ENCODE peak calls at places on chromosomes 7 and 10, in four cellular contexts. One of them, this sample, is unnamed.

GRCh38 chr7:22251906-22252495 is 105.0 kb downstream of the RAPGEF5 start:
- DNase-seq in lower lobe of right lung: no peak
- DNase-seq in WTC11: no peak
- DNase-seq in A549: no peak
- DNase-seq in this sample: no peak

GRCh38 chr7:25093268-25093802 is 31.7 kb downstream of the CYCS start:
- DNase-seq in WTC11: peak
- DNase-seq in lower lobe of right lung: peak
- DNase-seq in A549: peak
- DNase-seq in this sample: peak

GRCh38 chr7:148031019-148031418 is 559.5 kb upstream of the C7orf33 start:
- DNase-seq in A549: no peak
- DNase-seq in WTC11: no peak
- DNase-seq in lower lobe of right lung: no peak
- DNase-seq in this sample: no peak

GRCh38 chr7:29924006-29924405 is 65.6 kb downstream of the SCRN1 start:
- DNase-seq in WTC11: no peak
- DNase-seq in A549: no peak
- DNase-seq in lower lobe of right lung: no peak
- DNase-seq in this sample: no peak

GRCh38 chr7:110592557-110592956 is 498.4 kb upstream of the LRRN3 start:
- DNase-seq in A549: no peak
- DNase-seq in lower lobe of right lung: no peak
- DNase-seq in WTC11: no peak
- DNase-seq in this sample: no peak

GRCh38 chr10:47278152-47278473 is 21.9 kb upstream of the GDF10 start:
- DNase-seq in A549: no peak
- DNase-seq in lower lobe of right lung: no peak
- DNase-seq in WTC11: no peak
- DNase-seq in this sample: no peak

GRCh38 chr7:105691692-105692564 is 110.6 kb upstream of the EFCAB10 start:
- DNase-seq in WTC11: peak
- DNase-seq in A549: no peak
- DNase-seq in lower lobe of right lung: peak
- DNase-seq in this sample: no peak

GRCh38 chr10:24958701-24959392 is 6.4 kb upstream of the PRTFDC1 start:
- DNase-seq in lower lobe of right lung: no peak
- DNase-seq in WTC11: no peak
- DNase-seq in A549: no peak
- DNase-seq in this sample: no peak

GRCh38 chr7:93736970-93737369 is 153.6 kb downstream of the TFPI2 start:
- DNase-seq in WTC11: no peak
- DNase-seq in lower lobe of right lung: no peak
- DNase-seq in A549: no peak
- DNase-seq in this sample: no peak

GRCh38 chr7:134783294-134784069 is 4.0 kb downstream of the CALD1 start:
- DNase-seq in A549: no peak
- DNase-seq in WTC11: no peak
- DNase-seq in lower lobe of right lung: no peak
- DNase-seq in this sample: no peak

GRCh38 chr10:13099666-13100348 is at the start of gene OPTN:
- DNase-seq in lower lobe of right lung: peak
- DNase-seq in WTC11: peak
- DNase-seq in A549: peak
- DNase-seq in this sample: peak

GRCh38 chr10:76874151-76874550 is 763.5 kb downstream of the KCNMA1 start:
- DNase-seq in A549: no peak
- DNase-seq in lower lobe of right lung: no peak
- DNase-seq in WTC11: no peak
- DNase-seq in this sample: no peak

GRCh38 chr10:103850572-103850895 is 4.8 kb downstream of the SH3PXD2A start:
- DNase-seq in A549: no peak
- DNase-seq in WTC11: no peak
- DNase-seq in lower lobe of right lung: no peak
- DNase-seq in this sample: no peak

GRCh38 chr10:43683451-43684197 is 34.9 kb upstream of the ZNF32 start:
- DNase-seq in WTC11: peak
- DNase-seq in lower lobe of right lung: no peak
- DNase-seq in A549: peak
- DNase-seq in this sample: peak

GRCh38 chr7:100665168-100665567 is 8.4 kb upstream of the GNB2 start:
- DNase-seq in lower lobe of right lung: no peak
- DNase-seq in A549: no peak
- DNase-seq in WTC11: no peak
- DNase-seq in this sample: no peak

GRCh38 chr7:87435546-87435945 is 39.9 kb downstream of the ABCB4 start:
- DNase-seq in WTC11: no peak
- DNase-seq in lower lobe of right lung: no peak
- DNase-seq in A549: no peak
- DNase-seq in this sample: no peak

GRCh38 chr10:2146079-2146478 is 408.8 kb upstream of the ADARB2 start:
- DNase-seq in WTC11: no peak
- DNase-seq in A549: no peak
- DNase-seq in lower lobe of right lung: no peak
- DNase-seq in this sample: no peak

GRCh38 chr10:79129361-79129997 is 60.7 kb downstream of the ZMIZ1 start:
- DNase-seq in A549: no peak
- DNase-seq in WTC11: peak
- DNase-seq in lower lobe of right lung: no peak
- DNase-seq in this sample: peak

GRCh38 chr10:24533981-24534380 is 189.7 kb downstream of the ARHGAP21 start:
- DNase-seq in lower lobe of right lung: no peak
- DNase-seq in A549: no peak
- DNase-seq in WTC11: no peak
- DNase-seq in this sample: no peak

GRCh38 chr7:24721378-24722030 is 35.8 kb downstream of the GSDME start:
- DNase-seq in lower lobe of right lung: no peak
- DNase-seq in WTC11: no peak
- DNase-seq in A549: peak
- DNase-seq in this sample: no peak

GRCh38 chr10:130363899-130364298 is 227.7 kb downstream of the GLRX3 start:
- DNase-seq in WTC11: no peak
- DNase-seq in A549: no peak
- DNase-seq in lower lobe of right lung: no peak
- DNase-seq in this sample: no peak

GRCh38 chr10:44924261-44925040 is 13.3 kb downstream of the TMEM72 start:
- DNase-seq in lower lobe of right lung: no peak
- DNase-seq in A549: no peak
- DNase-seq in WTC11: no peak
- DNase-seq in this sample: no peak

GRCh38 chr7:107291434-107291833 is 122.6 kb downstream of the HBP1 start:
- DNase-seq in A549: no peak
- DNase-seq in WTC11: no peak
- DNase-seq in lower lobe of right lung: no peak
- DNase-seq in this sample: no peak

GRCh38 chr7:76247938-76248337 is 46.2 kb downstream of the SRRM3 start:
- DNase-seq in A549: no peak
- DNase-seq in WTC11: no peak
- DNase-seq in lower lobe of right lung: no peak
- DNase-seq in this sample: no peak

GRCh38 chr10:34814228-34815173 is 595 bp downstream of the PARD3 start:
- DNase-seq in A549: peak
- DNase-seq in lower lobe of right lung: no peak
- DNase-seq in WTC11: peak
- DNase-seq in this sample: peak

GRCh38 chr7:85464042-85464651 is 277.3 kb upstream of the SEMA3D start:
- DNase-seq in lower lobe of right lung: no peak
- DNase-seq in A549: no peak
- DNase-seq in WTC11: no peak
- DNase-seq in this sample: no peak

GRCh38 chr7:138943061-138943460 is 38.1 kb downstream of the KIAA1549 start:
- DNase-seq in A549: no peak
- DNase-seq in WTC11: no peak
- DNase-seq in lower lobe of right lung: no peak
- DNase-seq in this sample: no peak

GRCh38 chr10:85995791-85996190 is 370.8 kb downstream of the GRID1 start:
- DNase-seq in WTC11: peak
- DNase-seq in lower lobe of right lung: no peak
- DNase-seq in A549: peak
- DNase-seq in this sample: peak

GRCh38 chr10:110681023-110681681 is 37.0 kb downstream of the RBM20 start:
- DNase-seq in lower lobe of right lung: no peak
- DNase-seq in WTC11: peak
- DNase-seq in A549: peak
- DNase-seq in this sample: peak

GRCh38 chr10:15791816-15792524 is 68.3 kb downstream of the MINDY3 start:
- DNase-seq in A549: no peak
- DNase-seq in lower lobe of right lung: no peak
- DNase-seq in WTC11: no peak
- DNase-seq in this sample: no peak

GRCh38 chr7:92255308-92255707 is 9.5 kb downstream of the ANKIB1 start:
- DNase-seq in lower lobe of right lung: no peak
- DNase-seq in WTC11: no peak
- DNase-seq in A549: no peak
- DNase-seq in this sample: no peak

GRCh38 chr10:124323145-124323725 is 95.5 kb downstream of the OAT start:
- DNase-seq in A549: peak
- DNase-seq in lower lobe of right lung: no peak
- DNase-seq in WTC11: no peak
- DNase-seq in this sample: no peak

GRCh38 chr7:136198168-136198567 is 221.0 kb upstream of the MTPN start:
- DNase-seq in lower lobe of right lung: no peak
- DNase-seq in A549: no peak
- DNase-seq in WTC11: no peak
- DNase-seq in this sample: no peak

GRCh38 chr7:973312-973711 is 2.0 kb downstream of the COX19 start:
- DNase-seq in A549: no peak
- DNase-seq in lower lobe of right lung: no peak
- DNase-seq in WTC11: no peak
- DNase-seq in this sample: no peak

GRCh38 chr7:137316643-137317042 is 26.9 kb downstream of the PTN start:
- DNase-seq in WTC11: no peak
- DNase-seq in A549: no peak
- DNase-seq in lower lobe of right lung: no peak
- DNase-seq in this sample: no peak

GRCh38 chr7:141221007-141221612 is 147.2 kb downstream of the TMEM178B start:
- DNase-seq in WTC11: no peak
- DNase-seq in A549: peak
- DNase-seq in lower lobe of right lung: no peak
- DNase-seq in this sample: peak

GRCh38 chr7:6299774-6300173 is 27.4 kb upstream of the CYTH3 start:
- DNase-seq in lower lobe of right lung: no peak
- DNase-seq in A549: no peak
- DNase-seq in WTC11: no peak
- DNase-seq in this sample: no peak

GRCh38 chr7:65974876-65975275 is 7.1 kb downstream of the GUSB start:
- DNase-seq in WTC11: no peak
- DNase-seq in lower lobe of right lung: no peak
- DNase-seq in A549: no peak
- DNase-seq in this sample: no peak

GRCh38 chr7:92633211-92633906 is 43.2 kb upstream of the FAM133B start:
- DNase-seq in WTC11: no peak
- DNase-seq in lower lobe of right lung: no peak
- DNase-seq in A549: peak
- DNase-seq in this sample: peak

GRCh38 chr10:17454181-17454800 is at the start of gene ST8SIA6:
- DNase-seq in lower lobe of right lung: peak
- DNase-seq in A549: peak
- DNase-seq in WTC11: peak
- DNase-seq in this sample: peak
- TF ChIP-seq CTCF in lower lobe of right lung: no peak
- TF ChIP-seq CTCF in A549: no peak
- TF ChIP-seq CTCF in WTC11: no peak
- TF ChIP-seq CTCF in this sample: no peak

GRCh38 chr7:71735961-71736556 is 604.1 kb downstream of the GALNT17 start:
- DNase-seq in lower lobe of right lung: peak
- DNase-seq in WTC11: peak
- DNase-seq in A549: peak
- DNase-seq in this sample: peak
- TF ChIP-seq CTCF in lower lobe of right lung: peak
- TF ChIP-seq CTCF in WTC11: peak
- TF ChIP-seq CTCF in A549: peak
- TF ChIP-seq CTCF in this sample: peak

GRCh38 chr7:38411404-38411803 is 138.0 kb upstream of the TARP start:
- DNase-seq in WTC11: no peak
- DNase-seq in A549: peak
- DNase-seq in lower lobe of right lung: no peak
- DNase-seq in this sample: peak
- TF ChIP-seq CTCF in WTC11: peak
- TF ChIP-seq CTCF in A549: no peak
- TF ChIP-seq CTCF in lower lobe of right lung: no peak
- TF ChIP-seq CTCF in this sample: peak

DNA sequence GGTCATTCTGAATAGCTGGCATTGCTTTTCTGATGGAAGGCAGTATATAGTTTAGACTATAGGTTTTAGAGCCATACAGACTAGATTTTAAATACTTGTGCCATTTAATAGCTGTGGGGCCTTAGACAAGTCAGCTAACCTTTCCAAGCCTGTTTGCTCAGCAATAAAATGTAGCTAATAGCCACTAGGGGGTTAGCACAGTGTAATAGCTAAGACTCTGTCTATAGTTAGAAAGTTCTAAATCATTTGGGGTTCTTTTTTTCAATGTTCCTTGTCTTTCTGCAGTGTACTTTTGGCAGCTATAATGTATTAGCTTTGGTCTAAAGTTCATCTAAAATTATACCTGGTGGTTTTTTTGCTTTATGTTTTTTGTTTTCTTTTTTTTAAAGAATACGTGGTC is 7.5 kb upstream of the KIFBP start:
- DNase-seq in WTC11: no peak
- DNase-seq in lower lobe of right lung: no peak
- DNase-seq in A549: peak
- DNase-seq in this sample: no peak
- TF ChIP-seq CTCF in WTC11: no peak
- TF ChIP-seq CTCF in lower lobe of right lung: no peak
- TF ChIP-seq CTCF in A549: peak
- TF ChIP-seq CTCF in this sample: no peak

GRCh38 chr7:18700147-18700546 is 204.6 kb downstream of the HDAC9 start:
- DNase-seq in lower lobe of right lung: no peak
- DNase-seq in A549: peak
- DNase-seq in WTC11: peak
- DNase-seq in this sample: peak
- TF ChIP-seq CTCF in lower lobe of right lung: no peak
- TF ChIP-seq CTCF in A549: no peak
- TF ChIP-seq CTCF in WTC11: no peak
- TF ChIP-seq CTCF in this sample: peak